ENCODE peak calls at places on chromosomes 13 and 19, in seven cellular contexts. One of them, this sample, is unnamed.

GRCh38 chr13:29487466-29488454 is 107.7 kb downstream of the SLC7A1 start:
- DNase-seq in body of pancreas: no peak
- DNase-seq in kidney tubule cell: no peak
- DNase-seq in T-helper 9 cell: no peak
- DNase-seq in pancreas: no peak
- DNase-seq in T47D: no peak
- DNase-seq in DMS79: no peak
- DNase-seq in this sample: no peak

GRCh38 chr19:19540707-19541515 is 2.8 kb downstream of the CILP2 start:
- DNase-seq in body of pancreas: peak
- DNase-seq in kidney tubule cell: peak
- DNase-seq in T-helper 9 cell: peak
- DNase-seq in pancreas: peak
- DNase-seq in T47D: peak
- DNase-seq in DMS79: no peak
- DNase-seq in this sample: peak

GRCh38 chr19:19294914-19295313 is 21.8 kb upstream of the TM6SF2 start:
- DNase-seq in body of pancreas: no peak
- DNase-seq in kidney tubule cell: no peak
- DNase-seq in T-helper 9 cell: no peak
- DNase-seq in pancreas: no peak
- DNase-seq in T47D: no peak
- DNase-seq in DMS79: no peak
- DNase-seq in this sample: no peak

GRCh38 chr19:19146000-19146608 is 7.8 kb upstream of the TMEM161A start:
- DNase-seq in body of pancreas: peak
- DNase-seq in kidney tubule cell: peak
- DNase-seq in T-helper 9 cell: peak
- DNase-seq in pancreas: peak
- DNase-seq in T47D: peak
- DNase-seq in DMS79: peak
- DNase-seq in this sample: peak

GRCh38 chr13:114140909-114141255 is 8.5 kb upstream of the RASA3 start:
- DNase-seq in body of pancreas: no peak
- DNase-seq in kidney tubule cell: no peak
- DNase-seq in T-helper 9 cell: no peak
- DNase-seq in pancreas: no peak
- DNase-seq in T47D: no peak
- DNase-seq in DMS79: peak
- DNase-seq in this sample: no peak

GRCh38 chr13:46039421-46040036 is 13.0 kb downstream of the ZC3H13 start:
- DNase-seq in body of pancreas: no peak
- DNase-seq in kidney tubule cell: no peak
- DNase-seq in T-helper 9 cell: no peak
- DNase-seq in pancreas: no peak
- DNase-seq in T47D: no peak
- DNase-seq in DMS79: no peak
- DNase-seq in this sample: no peak

GRCh38 chr13:42392706-42393572 is 121.0 kb downstream of the AKAP11 start:
- DNase-seq in body of pancreas: no peak
- DNase-seq in kidney tubule cell: no peak
- DNase-seq in T-helper 9 cell: no peak
- DNase-seq in pancreas: no peak
- DNase-seq in T47D: no peak
- DNase-seq in DMS79: no peak
- DNase-seq in this sample: no peak

GRCh38 chr19:32345261-32346207 is at the start of gene ZNF507:
- DNase-seq in body of pancreas: peak
- DNase-seq in kidney tubule cell: peak
- DNase-seq in T-helper 9 cell: peak
- DNase-seq in pancreas: peak
- DNase-seq in T47D: peak
- DNase-seq in DMS79: peak
- DNase-seq in this sample: peak

GRCh38 chr13:44767257-44767656 is 191.1 kb upstream of the TSC22D1 start:
- DNase-seq in body of pancreas: no peak
- DNase-seq in kidney tubule cell: no peak
- DNase-seq in T-helper 9 cell: no peak
- DNase-seq in pancreas: no peak
- DNase-seq in T47D: no peak
- DNase-seq in DMS79: no peak
- DNase-seq in this sample: no peak

GRCh38 chr13:32734511-32734910 is 148.3 kb downstream of the PDS5B start:
- DNase-seq in body of pancreas: peak
- DNase-seq in kidney tubule cell: peak
- DNase-seq in T-helper 9 cell: no peak
- DNase-seq in pancreas: no peak
- DNase-seq in T47D: no peak
- DNase-seq in DMS79: no peak
- DNase-seq in this sample: no peak

GRCh38 chr19:56566904-56567273 is 379 bp upstream of the ZNF470 start:
- DNase-seq in body of pancreas: peak
- DNase-seq in kidney tubule cell: no peak
- DNase-seq in T-helper 9 cell: peak
- DNase-seq in pancreas: no peak
- DNase-seq in T47D: no peak
- DNase-seq in DMS79: peak
- DNase-seq in this sample: peak